ENCODE peak calls at places on chromosomes 16 and 17, in eight cellular contexts. A is dermis microvascular lymphatic vessel endothelial cell, Q is erythroblast, L is HT-29, N is AG09319, I is heart left ventricle, P is AML-193, B is T-helper 2 cell. F is an unnamed sample.

GRCh38 chr17:81253358-81254131 is 14.4 kb downstream of the NDUFAF8 start:
- DNase-seq in P (no peak), L (peak), I (peak), B (peak), Q (peak), A (peak), N (no peak), F (no peak)

GRCh38 chr16:28027055-28027454 is 36.5 kb downstream of the GSG1L start:
- DNase-seq in L (no peak), Q (no peak), P (no peak), I (no peak), A (no peak), N (no peak), B (no peak), F (no peak)

GRCh38 chr17:35892091-35892637 is 12.0 kb upstream of the CCL5 start:
- DNase-seq in I (no peak), B (no peak), A (peak), P (no peak), N (no peak), L (no peak), Q (no peak), F (no peak)

GRCh38 chr17:28912281-28912937 is 9.5 kb upstream of the DHRS13 start:
- DNase-seq in L (no peak), A (peak), P (no peak), B (no peak), I (no peak), Q (peak), N (no peak), F (no peak)

GRCh38 chr17:31696184-31696602 is 162.9 kb downstream of the COPRS start:
- DNase-seq in P (no peak), A (no peak), B (no peak), Q (no peak), L (no peak), N (peak), I (peak), F (no peak)

GRCh38 chr17:1714488-1714979 is 4.4 kb upstream of the TLCD2 start:
- DNase-seq in L (peak), N (peak), Q (peak), I (peak), B (no peak), P (no peak), A (peak), F (no peak)

GRCh38 chr16:78689536-78689935 is 590.1 kb downstream of the WWOX start:
- DNase-seq in B (no peak), A (no peak), N (no peak), I (no peak), P (no peak), L (no peak), Q (no peak), F (no peak)

GRCh38 chr17:78677303-78678219 is 100.4 kb upstream of the DNAH17 start:
- DNase-seq in L (no peak), A (no peak), I (no peak), Q (no peak), N (no peak), B (no peak), P (no peak), F (no peak)

GRCh38 chr17:41825175-41825845 is 10.7 kb downstream of the NT5C3B start:
- DNase-seq in I (no peak), P (no peak), N (no peak), A (no peak), B (no peak), L (no peak), Q (no peak), F (no peak)

GRCh38 chr17:1482686-1483445 is 9.6 kb downstream of the MYO1C start:
- DNase-seq in P (no peak), B (no peak), N (no peak), I (peak), L (no peak), Q (no peak), A (no peak), F (no peak)

GRCh38 chr16:2664522-2665096 is 17.7 kb upstream of the KCTD5 start:
- DNase-seq in P (no peak), L (peak), Q (peak), I (no peak), A (no peak), N (no peak), B (no peak), F (no peak)

GRCh38 chr16:4624827-4625616 is 396 bp downstream of the MGRN1 start:
- DNase-seq in I (peak), N (no peak), P (no peak), B (peak), A (peak), L (peak), Q (peak), F (peak)

GRCh38 chr17:61476476-61477203 is 24.4 kb downstream of the TBX4 start:
- DNase-seq in I (no peak), P (no peak), L (no peak), B (no peak), A (no peak), N (no peak), Q (no peak), F (no peak)